ENCODE peak calls at places on chromosomes 13 and 19, in eight cellular contexts. One of them, this sample, is unnamed. For H3K4me1, the result is how much of the 10 kb centered on the place peaks cover.

GRCh38 chr13:90455861-90456260 is 891.6 kb upstream of the MIR17HG start:
- DNase-seq in H1: no peak
- DNase-seq in testis: no peak
- DNase-seq in A549: peak
- DNase-seq in ovary: no peak
- DNase-seq in HCT116: no peak
- DNase-seq in tibial nerve: no peak
- DNase-seq in body of pancreas: no peak
- DNase-seq in this sample: no peak

GRCh38 chr13:62747629-62748028 is 1332.0 kb upstream of the PCDH20 start:
- DNase-seq in A549: peak
- DNase-seq in testis: no peak
- DNase-seq in HCT116: no peak
- DNase-seq in body of pancreas: no peak
- DNase-seq in H1: no peak
- DNase-seq in ovary: no peak
- DNase-seq in tibial nerve: no peak
- DNase-seq in this sample: no peak

GRCh38 chr13:40565282-40566148 is 100.9 kb downstream of the FOXO1 start:
- DNase-seq in testis: no peak
- DNase-seq in HCT116: no peak
- DNase-seq in body of pancreas: no peak
- DNase-seq in H1: no peak
- DNase-seq in ovary: no peak
- DNase-seq in tibial nerve: no peak
- DNase-seq in A549: no peak
- DNase-seq in this sample: no peak

GRCh38 chr19:40110570-40110969 is 19.8 kb upstream of the ZNF780A start:
- DNase-seq in ovary: no peak
- DNase-seq in tibial nerve: no peak
- DNase-seq in body of pancreas: no peak
- DNase-seq in H1: no peak
- DNase-seq in HCT116: no peak
- DNase-seq in A549: no peak
- DNase-seq in testis: no peak
- DNase-seq in this sample: no peak

GRCh38 chr13:46687810-46688209 is 109.2 kb downstream of the ESD start:
- DNase-seq in ovary: no peak
- DNase-seq in HCT116: peak
- DNase-seq in H1: no peak
- DNase-seq in testis: no peak
- DNase-seq in A549: peak
- DNase-seq in tibial nerve: no peak
- DNase-seq in body of pancreas: peak
- DNase-seq in this sample: no peak

GRCh38 chr19:43595605-43595998 is 332 bp downstream of the IRGQ start:
- DNase-seq in body of pancreas: no peak
- DNase-seq in HCT116: no peak
- DNase-seq in tibial nerve: no peak
- DNase-seq in H1: peak
- DNase-seq in ovary: no peak
- DNase-seq in testis: no peak
- DNase-seq in A549: no peak
- DNase-seq in this sample: no peak

GRCh38 chr13:39603424-39603947 is 493 bp upstream of the LHFPL6 start:
- DNase-seq in testis: peak
- DNase-seq in body of pancreas: peak
- DNase-seq in HCT116: no peak
- DNase-seq in A549: peak
- DNase-seq in H1: peak
- DNase-seq in tibial nerve: no peak
- DNase-seq in ovary: peak
- DNase-seq in this sample: peak

GRCh38 chr19:31214086-31214485 is 135.2 kb downstream of the TSHZ3 start:
- DNase-seq in HCT116: no peak
- DNase-seq in tibial nerve: no peak
- DNase-seq in ovary: no peak
- DNase-seq in H1: no peak
- DNase-seq in A549: peak
- DNase-seq in body of pancreas: peak
- DNase-seq in testis: peak
- DNase-seq in this sample: peak

GRCh38 chr13:91620670-91621141 is 222.3 kb downstream of the GPC5 start:
- DNase-seq in ovary: no peak
- DNase-seq in testis: no peak
- DNase-seq in H1: no peak
- DNase-seq in A549: no peak
- DNase-seq in body of pancreas: no peak
- DNase-seq in tibial nerve: no peak
- DNase-seq in HCT116: no peak
- DNase-seq in this sample: no peak

GRCh38 chr13:28408235-28408848 is 86.6 kb downstream of the FLT1 start:
- DNase-seq in HCT116: no peak
- DNase-seq in body of pancreas: peak
- DNase-seq in tibial nerve: no peak
- DNase-seq in ovary: no peak
- DNase-seq in A549: no peak
- DNase-seq in H1: no peak
- DNase-seq in testis: peak
- DNase-seq in this sample: peak

GRCh38 chr19:11138659-11139526 is 16.7 kb downstream of the SPC24 start:
- DNase-seq in body of pancreas: peak
- DNase-seq in A549: peak
- DNase-seq in H1: peak
- DNase-seq in tibial nerve: peak
- DNase-seq in testis: peak
- DNase-seq in HCT116: no peak
- DNase-seq in ovary: peak
- DNase-seq in this sample: peak

GRCh38 chr19:50461066-50461875 is 15.0 kb upstream of the EMC10 start:
- DNase-seq in testis: peak
- DNase-seq in ovary: no peak
- DNase-seq in H1: peak
- DNase-seq in HCT116: peak
- DNase-seq in body of pancreas: peak
- DNase-seq in A549: peak
- DNase-seq in tibial nerve: peak
- DNase-seq in this sample: no peak

GRCh38 chr13:73365240-73365639 is 306.4 kb downstream of the KLF5 start:
- DNase-seq in body of pancreas: peak
- DNase-seq in A549: peak
- DNase-seq in tibial nerve: no peak
- DNase-seq in ovary: no peak
- DNase-seq in testis: no peak
- DNase-seq in H1: no peak
- DNase-seq in HCT116: no peak
- DNase-seq in this sample: no peak

GRCh38 chr13:106464076-106464475 is 71.4 kb downstream of the EFNB2 start:
- DNase-seq in testis: no peak
- DNase-seq in body of pancreas: no peak
- DNase-seq in H1: no peak
- DNase-seq in HCT116: no peak
- DNase-seq in tibial nerve: no peak
- DNase-seq in A549: no peak
- DNase-seq in ovary: no peak
- DNase-seq in this sample: no peak

GRCh38 chr13:99027260-99027659 is 49.4 kb upstream of the DOCK9 start:
- DNase-seq in testis: no peak
- DNase-seq in tibial nerve: no peak
- DNase-seq in body of pancreas: no peak
- DNase-seq in A549: no peak
- DNase-seq in ovary: no peak
- DNase-seq in HCT116: no peak
- DNase-seq in H1: no peak
- DNase-seq in this sample: no peak

GRCh38 chr19:47257411-47258169 is 1.3 kb downstream of the CCDC9 start:
- DNase-seq in tibial nerve: no peak
- DNase-seq in HCT116: no peak
- DNase-seq in A549: no peak
- DNase-seq in body of pancreas: no peak
- DNase-seq in H1: no peak
- DNase-seq in testis: no peak
- DNase-seq in ovary: peak
- DNase-seq in this sample: no peak

GRCh38 chr19:47699360-47699917 is 13.8 kb upstream of the EHD2 start:
- DNase-seq in ovary: no peak
- DNase-seq in body of pancreas: peak
- DNase-seq in H1: peak
- DNase-seq in HCT116: no peak
- DNase-seq in tibial nerve: no peak
- DNase-seq in A549: peak
- DNase-seq in testis: peak
- DNase-seq in this sample: no peak

GRCh38 chr13:67437246-67437645 is 207.1 kb upstream of the PCDH9 start:
- DNase-seq in testis: no peak
- DNase-seq in HCT116: no peak
- DNase-seq in tibial nerve: no peak
- DNase-seq in A549: no peak
- DNase-seq in H1: no peak
- DNase-seq in body of pancreas: no peak
- DNase-seq in ovary: no peak
- DNase-seq in this sample: no peak

GRCh38 chr13:67440240-67440639 is 210.1 kb upstream of the PCDH9 start:
- DNase-seq in ovary: no peak
- DNase-seq in body of pancreas: no peak
- DNase-seq in H1: no peak
- DNase-seq in testis: no peak
- DNase-seq in HCT116: no peak
- DNase-seq in A549: no peak
- DNase-seq in tibial nerve: no peak
- DNase-seq in this sample: no peak

GRCh38 chr13:67439365-67439764 is 209.2 kb upstream of the PCDH9 start:
- DNase-seq in HCT116: no peak
- DNase-seq in body of pancreas: no peak
- DNase-seq in ovary: no peak
- DNase-seq in testis: no peak
- DNase-seq in H1: no peak
- DNase-seq in A549: no peak
- DNase-seq in tibial nerve: no peak
- DNase-seq in this sample: no peak

GRCh38 chr13:67443901-67444300 is 213.8 kb upstream of the PCDH9 start:
- DNase-seq in ovary: no peak
- DNase-seq in HCT116: no peak
- DNase-seq in H1: no peak
- DNase-seq in tibial nerve: no peak
- DNase-seq in testis: no peak
- DNase-seq in A549: no peak
- DNase-seq in body of pancreas: no peak
- DNase-seq in this sample: no peak

GRCh38 chr13:67438465-67438864 is 208.3 kb upstream of the PCDH9 start:
- DNase-seq in HCT116: no peak
- DNase-seq in A549: peak
- DNase-seq in tibial nerve: no peak
- DNase-seq in testis: no peak
- DNase-seq in H1: no peak
- DNase-seq in ovary: no peak
- DNase-seq in body of pancreas: no peak
- DNase-seq in this sample: no peak
- TF ChIP-seq CTCF in HCT116: peak
- TF ChIP-seq CTCF in A549: no peak
- TF ChIP-seq CTCF in tibial nerve: no peak
- TF ChIP-seq CTCF in testis: no peak
- TF ChIP-seq CTCF in H1: peak
- TF ChIP-seq CTCF in ovary: no peak
- TF ChIP-seq CTCF in body of pancreas: no peak
- TF ChIP-seq CTCF in this sample: no peak

DNA sequence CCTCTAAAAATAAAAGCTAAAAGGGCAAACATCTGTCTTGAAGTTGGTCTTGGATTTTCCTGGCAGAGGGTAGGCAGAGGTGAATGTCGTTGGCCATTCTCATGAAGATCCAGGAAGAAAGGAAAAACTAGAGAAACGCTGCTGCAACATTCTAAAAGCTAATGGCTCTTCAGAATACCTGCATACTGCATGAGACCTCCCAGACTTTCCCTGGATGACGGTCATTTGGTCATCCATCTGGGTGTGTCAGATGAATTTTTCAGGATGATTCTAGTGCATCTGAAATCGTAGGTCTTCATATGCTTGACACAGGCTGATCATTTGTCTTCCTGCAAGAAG is 527.6 kb downstream of the RFC3 start:
- DNase-seq in A549: no peak
- DNase-seq in ovary: no peak
- DNase-seq in body of pancreas: no peak
- DNase-seq in HCT116: no peak
- DNase-seq in testis: no peak
- DNase-seq in H1: no peak
- DNase-seq in tibial nerve: no peak
- DNase-seq in this sample: no peak
- H3K4me1 ChIP-seq in A549: half or more
- H3K4me1 ChIP-seq in ovary: under half
- H3K4me1 ChIP-seq in body of pancreas: under half
- H3K4me1 ChIP-seq in HCT116: under half
- H3K4me1 ChIP-seq in testis: under half
- H3K4me1 ChIP-seq in H1: under half
- H3K4me1 ChIP-seq in tibial nerve: under half
- H3K4me1 ChIP-seq in this sample: under half

GRCh38 chr19:33062902-33063301 is 1.8 kb downstream of the RHPN2 start:
- DNase-seq in ovary: no peak
- DNase-seq in testis: no peak
- DNase-seq in body of pancreas: no peak
- DNase-seq in tibial nerve: no peak
- DNase-seq in H1: no peak
- DNase-seq in HCT116: no peak
- DNase-seq in A549: no peak
- DNase-seq in this sample: no peak

GRCh38 chr19:33064117-33064777 is 441 bp downstream of the RHPN2 start:
- DNase-seq in testis: no peak
- DNase-seq in ovary: peak
- DNase-seq in H1: peak
- DNase-seq in HCT116: no peak
- DNase-seq in A549: peak
- DNase-seq in tibial nerve: no peak
- DNase-seq in body of pancreas: peak
- DNase-seq in this sample: no peak

GRCh38 chr19:33063356-33064116 is 1.2 kb downstream of the RHPN2 start:
- DNase-seq in HCT116: no peak
- DNase-seq in testis: no peak
- DNase-seq in A549: peak
- DNase-seq in body of pancreas: peak
- DNase-seq in H1: peak
- DNase-seq in tibial nerve: no peak
- DNase-seq in ovary: peak
- DNase-seq in this sample: peak

GRCh38 chr19:33066543-33066942 is 1.9 kb upstream of the RHPN2 start:
- DNase-seq in H1: no peak
- DNase-seq in body of pancreas: no peak
- DNase-seq in testis: no peak
- DNase-seq in A549: no peak
- DNase-seq in HCT116: no peak
- DNase-seq in tibial nerve: no peak
- DNase-seq in ovary: no peak
- DNase-seq in this sample: no peak

GRCh38 chr19:33064778-33065550 is at the start of gene RHPN2:
- DNase-seq in HCT116: peak
- DNase-seq in A549: peak
- DNase-seq in testis: peak
- DNase-seq in ovary: peak
- DNase-seq in body of pancreas: peak
- DNase-seq in H1: peak
- DNase-seq in tibial nerve: peak
- DNase-seq in this sample: peak
- TF ChIP-seq POLR2A in HCT116: peak
- TF ChIP-seq POLR2A in A549: peak
- TF ChIP-seq POLR2A in testis: no peak
- TF ChIP-seq POLR2A in ovary: no peak
- TF ChIP-seq POLR2A in body of pancreas: peak
- TF ChIP-seq POLR2A in H1: no peak
- TF ChIP-seq POLR2A in tibial nerve: no peak
- TF ChIP-seq POLR2A in this sample: no peak

GRCh38 chr19:12782424-12783225 is 7.3 kb upstream of the HOOK2 start:
- DNase-seq in HCT116: no peak
- DNase-seq in testis: peak
- DNase-seq in A549: peak
- DNase-seq in ovary: peak
- DNase-seq in tibial nerve: peak
- DNase-seq in H1: peak
- DNase-seq in body of pancreas: peak
- DNase-seq in this sample: peak
- TF ChIP-seq CTCF in HCT116: no peak
- TF ChIP-seq CTCF in testis: no peak
- TF ChIP-seq CTCF in A549: no peak
- TF ChIP-seq CTCF in ovary: no peak
- TF ChIP-seq CTCF in tibial nerve: peak
- TF ChIP-seq CTCF in H1: no peak
- TF ChIP-seq CTCF in body of pancreas: no peak
- TF ChIP-seq CTCF in this sample: peak